ENCODE peak calls at places on chromosomes 5 and 9, in ten cellular contexts. S is mammary epithelial cell, L is breast epithelium, A is cardiac muscle cell, U is brain microvascular endothelial cell, X is choroid plexus epithelial cell, K is AG04449, N is RWPE1, O is HFFc6, W is uterus. T is an unnamed sample.

GRCh38 chr5:58439094-58439644 is 20.7 kb downstream of the PLK2 start:
- DNase-seq in W (no peak), L (no peak), N (no peak), A (no peak), O (no peak), X (no peak), K (no peak), U (no peak), S (no peak), T (no peak)

GRCh38 chr9:88388886-88389617 is 808 bp downstream of the SPIN1 start:
- DNase-seq in A (peak), K (no peak), U (peak), W (peak), N (peak), X (peak), L (no peak), S (peak), O (peak), T (peak)

GRCh38 chr9:126398403-126399058 is 71.9 kb downstream of the MVB12B start:
- DNase-seq in K (no peak), O (peak), L (peak), S (peak), W (peak), X (peak), N (peak), U (peak), A (peak), T (peak)

GRCh38 chr5:126461838-126462237 is 38.6 kb downstream of the GRAMD2B start:
- DNase-seq in L (no peak), X (no peak), W (no peak), N (no peak), K (no peak), U (no peak), S (no peak), A (no peak), O (no peak), T (no peak)

GRCh38 chr9:88535932-88536324 is 950 bp downstream of the NXNL2 start:
- DNase-seq in L (peak), O (peak), K (no peak), S (no peak), X (no peak), N (no peak), W (peak), A (no peak), U (no peak), T (peak)

GRCh38 chr5:135466178-135467050 is 14.3 kb upstream of the TIFAB start:
- DNase-seq in K (no peak), W (peak), O (peak), A (peak), U (peak), L (peak), X (peak), S (peak), N (peak), T (peak)

GRCh38 chr9:17470449-17470848 is 108.4 kb upstream of the SH3GL2 start:
- DNase-seq in X (no peak), W (no peak), L (no peak), S (no peak), O (no peak), A (no peak), N (no peak), U (no peak), K (no peak), T (no peak)

GRCh38 chr5:90709323-90710148 is 150.9 kb downstream of the ADGRV1 start:
- DNase-seq in O (peak), K (no peak), A (peak), S (peak), N (peak), U (peak), X (peak), W (no peak), L (no peak), T (no peak)

GRCh38 chr9:30039712-30040111 is 2344.7 kb upstream of the ACO1 start:
- DNase-seq in K (no peak), S (no peak), W (no peak), U (no peak), N (no peak), A (no peak), X (peak), L (no peak), O (no peak), T (no peak)
- TF ChIP-seq CTCF in K (no peak), S (peak), W (no peak), U (no peak), N (no peak), A (no peak), X (no peak), L (no peak), O (no peak), T (no peak)

GRCh38 chr9:121074370-121075250 is at the start of gene CNTRL:
- DNase-seq in X (peak), U (peak), W (peak), N (peak), O (peak), S (peak), K (no peak), A (peak), L (peak), T (peak)
- TF ChIP-seq CTCF in X (no peak), U (peak), W (no peak), N (no peak), O (no peak), S (no peak), K (no peak), A (no peak), L (no peak), T (no peak)

DNA sequence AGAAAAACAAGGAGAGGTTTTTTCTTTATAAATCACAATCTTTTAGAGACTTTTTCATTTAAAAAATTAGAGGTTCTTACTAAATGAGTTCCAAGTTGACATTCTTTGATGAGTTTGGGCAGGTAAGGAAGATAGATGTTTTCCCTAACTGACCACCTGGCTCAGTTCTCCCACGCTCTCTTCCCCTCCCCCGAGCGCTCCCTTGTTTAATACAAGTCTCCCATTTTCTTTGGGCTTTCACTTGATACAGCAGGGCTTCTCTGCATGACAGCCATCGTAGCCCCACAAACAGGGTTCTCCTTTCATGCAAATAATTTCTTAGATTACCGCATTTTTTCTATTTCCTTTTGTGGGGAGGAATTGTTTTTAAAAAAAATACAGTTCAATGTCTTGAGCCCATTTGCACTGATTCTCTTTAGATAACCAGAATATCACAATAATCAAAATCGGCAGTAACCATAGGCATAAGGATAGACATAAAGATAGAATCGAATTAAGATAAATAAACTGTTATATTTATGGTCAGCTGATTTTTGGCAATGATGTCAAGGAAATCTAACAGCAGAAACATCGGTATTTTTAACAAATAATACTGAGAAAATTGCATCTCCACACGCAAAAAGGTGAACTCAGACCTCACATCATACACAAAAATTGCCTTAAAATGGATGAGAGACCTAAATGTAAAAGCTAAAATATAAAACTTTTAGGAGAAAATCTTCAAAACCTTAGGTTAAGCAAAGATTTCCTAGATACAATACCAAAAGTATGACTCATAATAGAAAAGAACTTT is 325.4 kb downstream of the PIK3R1 start:
- DNase-seq in X (no peak), U (no peak), W (no peak), S (no peak), K (no peak), N (no peak), A (no peak), L (no peak), O (no peak), T (no peak)
- TF ChIP-seq CTCF in X (no peak), U (no peak), W (no peak), S (no peak), K (no peak), N (no peak), A (no peak), L (no peak), O (no peak), T (no peak)

DNA sequence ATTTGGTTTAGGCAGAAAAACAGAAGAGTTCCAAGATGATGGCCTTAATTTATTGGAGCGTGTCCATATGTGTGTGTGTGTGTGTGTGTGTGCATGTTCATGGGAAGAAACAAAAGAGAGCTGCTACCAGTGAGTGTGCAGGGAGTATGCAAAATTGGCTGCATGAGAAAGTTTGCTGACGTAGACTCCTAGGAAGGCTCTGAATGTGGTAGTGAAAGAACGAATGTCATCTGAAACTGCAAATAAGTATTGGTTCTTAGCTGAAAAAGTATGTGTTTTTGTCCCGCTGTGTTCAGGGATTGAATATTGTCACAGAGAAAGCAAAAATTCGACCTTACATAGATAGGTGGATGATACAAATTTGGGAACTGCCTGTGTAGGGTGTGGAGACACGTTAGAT is 542.6 kb upstream of the COX7C start:
- DNase-seq in L (no peak), S (no peak), A (no peak), N (no peak), U (no peak), O (no peak), X (no peak), W (no peak), K (no peak), T (no peak)
- TF ChIP-seq CTCF in L (no peak), S (no peak), A (no peak), N (no peak), U (no peak), O (no peak), X (no peak), W (no peak), K (no peak), T (no peak)

GRCh38 chr9:34016149-34016548 is 32.5 kb downstream of the UBAP2 start:
- DNase-seq in A (no peak), L (no peak), N (no peak), K (no peak), W (no peak), O (no peak), X (no peak), S (no peak), U (no peak), T (no peak)

GRCh38 chr9:34010979-34011378 is 37.7 kb downstream of the UBAP2 start:
- DNase-seq in S (peak), K (no peak), U (no peak), A (peak), O (no peak), N (no peak), W (no peak), L (no peak), X (peak), T (no peak)
- TF ChIP-seq CTCF in S (peak), K (no peak), U (peak), A (peak), O (peak), N (no peak), W (peak), L (no peak), X (peak), T (peak)

DNA sequence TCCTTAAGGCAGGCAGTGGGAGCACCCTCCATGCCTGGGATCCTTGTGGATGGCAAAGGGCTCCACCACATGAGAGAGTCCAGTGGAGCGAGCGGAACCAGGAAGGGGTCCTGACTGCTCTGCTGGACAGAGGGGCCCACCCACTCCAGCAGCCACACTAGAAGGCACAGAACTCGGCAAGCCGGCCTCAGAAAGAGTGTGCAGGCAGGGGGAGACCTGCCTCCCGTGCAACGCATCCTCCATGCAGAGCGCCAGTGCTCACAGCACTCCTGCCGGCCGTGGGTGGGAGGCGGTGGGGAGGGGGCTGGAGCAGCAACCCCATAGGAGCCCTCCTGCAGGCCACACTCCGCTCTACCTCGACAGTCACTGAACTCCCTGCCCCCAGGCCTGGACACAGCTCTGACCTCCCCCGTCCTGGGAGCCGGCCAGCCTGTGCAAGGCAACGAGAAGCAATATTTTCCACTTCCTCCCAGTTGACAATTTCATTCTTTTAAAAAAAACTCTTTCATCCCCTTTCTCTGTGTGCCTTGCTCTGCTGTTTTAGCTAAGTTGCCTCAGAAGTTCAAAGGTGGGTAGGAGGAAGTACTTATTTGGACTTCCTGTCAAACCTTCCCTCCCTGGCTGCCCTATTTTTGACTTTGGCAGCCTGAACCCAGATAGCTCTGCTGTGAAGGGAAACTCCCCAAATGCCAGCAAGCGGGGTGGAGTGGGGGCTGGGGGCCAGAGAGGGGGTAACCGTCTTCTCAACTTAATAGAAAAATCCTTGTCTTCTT is 5.3 kb upstream of the LCP2 start:
- DNase-seq in U (no peak), X (peak), K (no peak), S (no peak), N (no peak), A (peak), W (peak), L (no peak), O (no peak), T (no peak)
- TF ChIP-seq CTCF in U (no peak), X (no peak), K (no peak), S (no peak), N (no peak), A (no peak), W (no peak), L (no peak), O (no peak), T (no peak)

GRCh38 chr5:35816881-35817521 is 39.7 kb upstream of the IL7R start:
- DNase-seq in K (no peak), X (no peak), O (no peak), L (no peak), S (no peak), U (no peak), A (no peak), W (no peak), N (no peak), T (no peak)

GRCh38 chr5:35819026-35819425 is 37.7 kb upstream of the IL7R start:
- DNase-seq in O (no peak), S (no peak), U (no peak), X (no peak), A (no peak), K (no peak), N (no peak), L (no peak), W (no peak), T (no peak)

GRCh38 chr5:35811108-35811741 is 45.5 kb upstream of the IL7R start:
- DNase-seq in W (no peak), U (no peak), S (peak), K (no peak), O (peak), A (no peak), X (peak), L (no peak), N (no peak), T (no peak)

GRCh38 chr5:35813456-35813855 is 43.2 kb upstream of the IL7R start:
- DNase-seq in L (no peak), S (no peak), U (no peak), W (no peak), K (no peak), A (no peak), X (peak), N (no peak), O (no peak), T (no peak)

DNA sequence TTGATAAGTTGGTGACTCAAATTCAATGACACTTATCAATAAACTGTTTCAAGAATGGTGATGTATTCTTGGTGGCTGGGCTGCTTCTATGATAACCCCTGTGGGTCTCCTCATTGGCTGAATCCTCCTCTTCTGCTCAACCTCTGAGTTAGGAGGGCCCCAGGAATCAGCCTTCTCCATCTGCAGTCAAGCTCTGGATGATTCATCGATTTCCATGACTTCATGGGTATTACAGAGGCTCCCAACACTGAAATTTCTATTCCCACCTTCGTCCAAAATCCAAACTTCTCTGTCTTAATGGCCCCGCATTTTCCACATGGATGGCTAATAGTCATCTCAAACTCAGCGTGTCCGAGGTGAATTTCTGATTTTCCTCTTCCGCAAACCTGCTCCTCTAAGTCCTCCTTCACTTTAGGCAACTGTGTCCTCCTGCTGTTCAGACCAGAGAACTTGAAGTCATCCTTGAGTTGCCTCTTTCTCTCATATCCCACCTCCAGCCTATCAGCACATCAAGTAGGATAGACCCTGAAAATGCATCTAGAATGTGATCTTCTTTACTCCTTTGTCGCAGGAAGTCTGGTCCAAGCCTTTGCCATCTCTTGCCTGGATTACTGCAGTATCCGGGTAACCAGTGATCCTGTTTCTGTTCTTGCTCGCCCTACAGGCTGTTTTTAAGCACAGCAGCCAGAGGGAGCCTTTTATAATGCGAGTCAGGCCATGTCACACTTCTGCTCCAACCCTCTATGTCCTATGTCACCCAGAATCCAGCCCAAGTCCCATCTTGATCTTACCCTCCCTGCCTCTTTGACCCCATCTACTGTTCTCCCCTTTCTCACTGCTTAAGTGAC is 41.4 kb upstream of the IL7R start:
- DNase-seq in W (no peak), N (peak), A (peak), K (no peak), X (peak), S (no peak), L (no peak), U (peak), O (peak), T (peak)
- TF ChIP-seq CTCF in W (no peak), N (peak), A (peak), K (peak), X (peak), S (peak), L (no peak), U (peak), O (peak), T (peak)

DNA sequence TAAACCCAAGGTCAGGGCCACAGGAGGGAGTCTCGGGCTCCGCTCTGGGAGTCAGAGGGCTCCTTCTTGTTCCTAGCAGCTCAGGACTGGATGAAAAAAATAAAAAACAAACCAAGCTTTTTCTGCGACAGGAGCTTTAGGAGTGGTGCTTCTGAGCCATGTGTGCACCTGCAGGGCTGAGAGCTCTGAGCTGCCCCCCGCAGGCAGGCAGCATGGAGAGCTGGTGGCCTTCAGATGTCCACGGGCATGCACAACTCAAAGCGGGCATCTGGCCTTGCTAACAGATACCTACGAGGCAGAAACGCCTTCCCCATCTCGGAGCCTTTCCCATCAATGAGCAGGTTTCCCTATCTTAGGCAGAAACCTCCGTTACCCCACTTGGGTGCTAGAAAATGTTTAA is 28.5 kb downstream of the DBH start:
- DNase-seq in W (no peak), U (no peak), A (no peak), X (no peak), O (no peak), N (no peak), S (no peak), K (no peak), L (no peak), T (no peak)
- TF ChIP-seq CTCF in W (no peak), U (peak), A (no peak), X (peak), O (no peak), N (no peak), S (no peak), K (no peak), L (no peak), T (no peak)

T was measured in osteoblast.